ENCODE peak calls at places on chromosomes 12 and 14, in seven cellular contexts. M, T, V, Q, D, Z and E are unnamed samples.
A peak's percentile ranks its signal among the peaks of the same experiment; 100 is the strongest.

GRCh38 chr12:2053675-2054070 is 886 bp downstream of the CACNA1C start:
- DNase-seq in T (no peak), Q (no peak), D (peak; percentile 71), V (no peak), Z (no peak), M (no peak), E (no peak)

GRCh38 chr14:104681689-104682074 is 7.7 kb upstream of the INF2 start:
- DNase-seq in T (no peak), V (no peak), Z (no peak), Q (peak; percentile 96), D (peak; percentile 81), M (peak; percentile 86), E (peak; percentile 84)

GRCh38 chr14:89728964-89729363 is 225.6 kb downstream of the EFCAB11 start:
- DNase-seq in M (no peak), Z (no peak), D (no peak), V (no peak), T (no peak), Q (no peak), E (no peak)

GRCh38 chr12:5665615-5666014 is 233.7 kb downstream of the NTF3 start:
- DNase-seq in T (no peak), D (no peak), M (no peak), Z (no peak), V (no peak), Q (no peak), E (no peak)

GRCh38 chr14:71371711-71372396 is 464.6 kb downstream of the PCNX1 start:
- DNase-seq in M (no peak), V (no peak), D (no peak), Q (no peak), Z (no peak), T (no peak), E (no peak)

GRCh38 chr14:91911474-91912032 is 35.9 kb downstream of the FBLN5 start:
- DNase-seq in Q (no peak), M (no peak), T (peak; percentile 7), Z (peak; percentile 20), D (peak; percentile 73), V (peak; percentile 40), E (peak; percentile 33)

GRCh38 chr12:113905829-113906228 is 60.3 kb downstream of the RBM19 start:
- DNase-seq in T (no peak), V (no peak), Q (no peak), Z (no peak), M (no peak), D (no peak), E (no peak)

GRCh38 chr14:93967637-93968250 is 8.6 kb downstream of the ASB2 start:
- DNase-seq in M (no peak), T (no peak), D (no peak), Q (no peak), V (no peak), Z (no peak), E (no peak)

GRCh38 chr14:33052899-33053400 is 114.3 kb downstream of the NPAS3 start:
- DNase-seq in V (no peak), M (no peak), T (no peak), Q (no peak), D (no peak), Z (no peak), E (no peak)

GRCh38 chr12:95601626-95602025 is 50.4 kb upstream of the USP44 start:
- DNase-seq in T (no peak), Z (no peak), M (no peak), Q (no peak), V (no peak), D (no peak), E (no peak)

GRCh38 chr12:59080101-59080500 is 159.8 kb upstream of the LRIG3 start:
- DNase-seq in D (no peak), Q (no peak), T (no peak), Z (no peak), M (no peak), V (no peak), E (no peak)

DNA sequence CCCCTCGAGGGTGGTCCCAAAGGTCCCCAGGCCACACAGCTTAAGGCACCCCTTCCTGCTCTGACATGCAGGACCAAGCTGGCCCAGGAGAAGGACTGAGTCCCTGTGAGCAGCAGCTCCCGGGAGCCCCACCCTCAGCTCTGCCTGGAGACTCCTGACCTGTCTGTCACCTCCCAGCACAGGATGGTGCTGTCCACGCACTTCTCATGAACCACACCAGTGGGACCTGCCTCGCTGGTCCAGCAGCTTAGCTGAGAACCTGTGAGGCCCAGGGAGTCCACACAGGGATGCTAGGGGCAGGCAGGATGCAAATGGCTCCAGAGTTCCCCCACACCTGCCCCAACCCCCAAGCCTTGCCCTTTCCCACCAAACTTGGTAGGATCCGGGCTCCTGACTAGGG is 27.7 kb downstream of the CCDC85C start:
- DNase-seq in D (no peak), V (no peak), M (no peak), Q (no peak), Z (no peak), T (no peak), E (no peak)
- H3K4me1 ChIP-seq in D (peaks cover 66% of the 10 kb centered on the region), V (peaks cover 74% of the 10 kb centered on the region), M (peaks cover 84% of the 10 kb centered on the region), Q (peaks cover 72% of the 10 kb centered on the region), Z (no peaks in the 10 kb centered on the region), T (no peaks in the 10 kb centered on the region), E (peaks cover 22% of the 10 kb centered on the region)

GRCh38 chr14:77311217-77311616 is 9.5 kb downstream of the POMT2 start:
- DNase-seq in M (no peak), D (no peak), Z (no peak), V (no peak), T (no peak), Q (no peak), E (no peak)
- H3K27ac ChIP-seq in M (no peak overlapping the region), D (no peak overlapping the region), Z (no peak overlapping the region), V (no peak overlapping the region), T (no peak overlapping the region), Q (no peak overlapping the region), E (no peak overlapping the region)

DNA sequence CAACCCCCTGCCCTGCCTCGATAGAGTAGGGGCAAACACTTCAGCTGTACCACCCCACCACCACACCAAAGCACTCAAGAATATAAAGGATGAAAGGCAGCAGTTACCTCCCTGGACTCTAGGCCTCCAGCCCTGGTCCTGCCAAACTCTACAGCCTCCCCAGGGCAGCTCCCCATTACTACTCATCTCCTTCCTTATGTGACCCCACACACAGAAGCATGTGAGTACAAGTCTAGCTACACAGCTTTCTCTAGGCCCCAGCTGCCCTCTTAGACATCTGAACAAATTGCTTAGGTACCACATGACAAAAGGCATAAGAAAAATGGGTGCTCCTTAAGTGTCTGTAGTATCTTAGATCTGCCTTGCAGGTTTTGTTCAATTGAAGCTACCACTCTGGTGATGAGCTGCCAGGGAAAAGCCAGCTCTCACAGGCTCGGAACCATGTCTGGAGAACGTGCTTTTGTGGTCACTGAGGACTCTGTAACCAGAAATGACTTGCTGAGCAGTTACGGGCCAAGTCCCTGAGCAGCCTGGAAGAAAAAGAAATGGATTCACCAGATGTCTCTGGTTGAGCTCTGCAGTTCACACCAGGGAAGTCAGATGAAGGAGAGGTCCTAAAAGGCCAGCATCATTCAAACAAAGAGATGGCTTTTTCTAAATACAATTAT is 32.8 kb downstream of the FMNL3 start:
- DNase-seq in D (no peak), V (no peak), Z (no peak), M (no peak), Q (no peak), T (no peak), E (no peak)
- H3K4me1 ChIP-seq in D (peaks cover 26% of the 10 kb centered on the region), V (no peaks in the 10 kb centered on the region), Z (peaks cover 54% of the 10 kb centered on the region), M (peaks cover 54% of the 10 kb centered on the region), Q (no peaks in the 10 kb centered on the region), T (peaks cover 16% of the 10 kb centered on the region), E (peaks cover 9% of the 10 kb centered on the region)

DNA sequence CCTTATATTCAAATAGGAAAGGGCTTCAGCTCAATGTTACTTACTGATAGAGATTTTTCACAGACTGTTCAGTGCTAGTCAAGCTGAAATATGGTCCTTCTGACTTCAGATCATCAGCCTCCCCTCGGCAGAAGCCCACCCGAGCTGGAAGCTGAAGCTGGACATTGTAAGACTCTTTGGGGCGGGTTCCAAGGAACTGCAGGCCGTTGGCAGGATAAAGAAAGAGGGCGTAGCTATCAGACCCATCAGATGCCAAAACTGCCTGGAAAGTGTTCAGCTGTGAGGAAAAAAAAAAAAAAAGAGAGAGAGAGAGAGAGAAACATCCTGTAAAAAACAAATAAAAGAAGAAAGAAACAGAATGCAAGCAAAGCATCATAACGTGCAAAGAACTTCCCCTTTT is 8.8 kb downstream of the NID2 start:
- DNase-seq in Q (no peak), D (no peak), Z (no peak), M (no peak), V (no peak), T (no peak), E (no peak)
- H3K27ac ChIP-seq in Q (no peak overlapping the region), D (no peak overlapping the region), Z (no peak overlapping the region), M (no peak overlapping the region), V (no peak overlapping the region), T (no peak overlapping the region), E (no peak overlapping the region)

DNA sequence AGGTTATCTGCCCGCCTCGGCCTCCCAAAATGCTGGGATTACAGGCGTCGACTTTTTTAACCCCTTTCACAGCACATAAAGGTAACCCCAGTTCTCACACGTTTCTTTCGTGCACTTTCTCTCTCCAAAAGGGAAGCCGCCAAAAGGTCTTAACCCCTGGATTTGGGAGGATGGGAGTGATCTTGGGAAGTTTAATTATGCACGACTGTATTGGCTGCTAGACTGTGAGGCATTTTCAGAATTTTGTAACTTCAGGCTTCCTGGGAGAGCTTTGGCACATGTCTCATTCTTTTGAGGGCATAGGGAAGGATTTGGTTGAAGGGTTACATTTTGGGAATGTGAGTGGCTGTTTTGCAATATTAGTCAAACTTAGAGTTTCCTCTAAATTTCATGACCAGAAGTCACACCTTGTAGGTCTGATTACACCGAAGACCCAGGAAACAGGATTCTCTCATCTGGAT is 1.4 kb upstream of the SMARCC2 start:
- DNase-seq in Z (no peak), V (no peak), Q (no peak), D (peak; percentile 24), M (no peak), T (no peak), E (no peak)
- H3K4me1 ChIP-seq in Z (peaks cover 15% of the 10 kb centered on the region), V (peaks cover 27% of the 10 kb centered on the region), Q (peaks cover 7% of the 10 kb centered on the region), D (peaks cover 10% of the 10 kb centered on the region), M (peaks cover 25% of the 10 kb centered on the region), T (peaks cover 27% of the 10 kb centered on the region), E (no peaks in the 10 kb centered on the region)